ENCODE peak calls at places on chromosomes 16 and 17, in eight cellular contexts. R, E, Q, J, Z, I, S and B are unnamed samples.

GRCh38 chr17:17849863-17850373 is 13.1 kb upstream of the SREBF1 start:
- DNase-seq in R (no peak), E (peak), Q (no peak), J (no peak), Z (peak), I (peak), S (peak), B (no peak)

GRCh38 chr17:14950216-14950615 is 314.9 kb downstream of the PMP22 start:
- DNase-seq in R (no peak), E (no peak), Q (no peak), J (peak), Z (no peak), I (no peak), S (no peak), B (no peak)

GRCh38 chr16:16021646-16021987 is 72.2 kb downstream of the ABCC1 start:
- DNase-seq in R (no peak), E (no peak), Q (no peak), J (no peak), Z (no peak), I (no peak), S (no peak), B (no peak)

GRCh38 chr16:81711609-81712329 is 67.3 kb upstream of the PLCG2 start:
- DNase-seq in R (peak), E (peak), Q (no peak), J (peak), Z (no peak), I (peak), S (peak), B (peak)

GRCh38 chr17:2068589-2069051 is 13.7 kb downstream of the HIC1 start:
- DNase-seq in R (no peak), E (no peak), Q (no peak), J (no peak), Z (no peak), I (peak), S (peak), B (no peak)

GRCh38 chr16:50998411-50998810 is 152.7 kb downstream of the SALL1 start:
- DNase-seq in R (no peak), E (no peak), Q (no peak), J (no peak), Z (no peak), I (no peak), S (no peak), B (no peak)

GRCh38 chr17:18368948-18369347 is 5.6 kb upstream of the SHMT1 start:
- DNase-seq in R (no peak), E (no peak), Q (no peak), J (no peak), Z (no peak), I (no peak), S (peak), B (no peak)

GRCh38 chr17:50774225-50774803 is 7.0 kb upstream of the ANKRD40CL start:
- DNase-seq in R (no peak), E (no peak), Q (no peak), J (no peak), Z (no peak), I (no peak), S (no peak), B (no peak)

GRCh38 chr17:68182016-68182315 is 65.9 kb upstream of the AMZ2 start:
- DNase-seq in R (no peak), E (no peak), Q (no peak), J (no peak), Z (no peak), I (no peak), S (no peak), B (no peak)
- H3K4me3 ChIP-seq in R (no peak), E (no peak), Q (no peak), J (no peak), Z (no peak), I (no peak), S (no peak), B (no peak)

DNA sequence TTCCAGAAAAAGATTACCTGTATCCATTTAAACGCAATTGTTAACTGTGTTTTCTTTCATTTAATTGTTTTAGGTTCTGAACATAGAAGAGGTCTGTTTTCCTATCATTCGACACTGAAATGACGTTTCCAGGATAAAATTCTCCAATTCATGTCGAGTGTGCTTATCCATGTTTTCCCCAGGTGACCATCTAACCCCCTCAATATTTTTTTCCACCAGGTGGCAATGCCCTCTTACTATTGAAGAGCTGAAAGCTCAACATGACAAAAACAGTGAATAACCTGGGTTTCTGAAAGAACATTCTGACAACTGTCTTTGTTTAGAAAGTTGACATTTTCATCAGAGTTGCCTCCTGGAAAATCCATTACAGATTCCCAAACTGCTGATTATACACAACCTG is 948.7 kb downstream of the KCNJ2 start:
- DNase-seq in R (no peak), E (peak), Q (no peak), J (no peak), Z (no peak), I (no peak), S (peak), B (no peak)
- TF ChIP-seq CTCF in R (no peak), E (peak), Q (peak), J (peak), Z (peak), I (no peak), S (peak), B (peak)

DNA sequence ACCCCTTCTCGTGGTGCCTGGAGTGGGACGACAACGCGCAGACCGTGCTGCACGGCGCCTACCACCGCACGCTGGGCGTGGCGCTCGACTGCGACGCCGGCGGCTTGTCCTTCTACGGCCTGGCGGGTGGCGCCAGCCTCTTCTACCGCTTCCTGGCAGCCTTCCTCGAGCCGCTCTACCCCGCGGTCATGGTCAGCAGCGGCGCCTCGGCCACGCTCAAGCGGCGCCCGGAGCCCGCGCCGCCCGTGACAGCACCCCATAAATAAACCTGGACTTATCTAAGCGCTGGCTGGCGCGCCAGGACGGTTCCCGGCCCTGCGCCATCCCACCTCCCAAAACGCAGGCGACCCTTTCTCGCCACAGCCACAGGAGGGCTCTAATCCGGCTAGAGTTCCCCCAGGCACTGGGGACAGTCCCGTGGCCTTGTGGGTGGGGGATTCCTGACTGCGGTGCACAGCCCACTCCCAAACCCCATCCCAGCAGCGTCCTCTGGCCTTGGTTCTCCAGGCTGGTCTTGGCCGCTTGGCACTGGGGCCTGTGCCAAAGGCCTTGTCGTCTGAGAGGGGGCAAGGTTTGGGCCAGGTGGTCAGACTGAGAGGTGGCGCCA is 10.2 kb upstream of the SLC16A5 start:
- DNase-seq in R (no peak), E (no peak), Q (peak), J (no peak), Z (peak), I (peak), S (no peak), B (no peak)
- H3K4me3 ChIP-seq in R (no peak), E (no peak), Q (peak), J (no peak), Z (peak), I (peak), S (no peak), B (no peak)

GRCh38 chr17:79742589-79742918 is 11.8 kb downstream of the ENPP7 start:
- DNase-seq in R (no peak), E (no peak), Q (no peak), J (no peak), Z (no peak), I (no peak), S (no peak), B (no peak)

GRCh38 chr17:79742951-79743476 is 12.3 kb downstream of the ENPP7 start:
- DNase-seq in R (no peak), E (no peak), Q (peak), J (no peak), Z (no peak), I (no peak), S (no peak), B (no peak)

GRCh38 chr17:79741401-79741750 is 10.6 kb downstream of the ENPP7 start:
- DNase-seq in R (no peak), E (no peak), Q (no peak), J (no peak), Z (no peak), I (no peak), S (no peak), B (no peak)

GRCh38 chr17:79740413-79740812 is 9.7 kb downstream of the ENPP7 start:
- DNase-seq in R (no peak), E (peak), Q (no peak), J (no peak), Z (no peak), I (no peak), S (no peak), B (no peak)

GRCh38 chr17:79741751-79742588 is 11.2 kb downstream of the ENPP7 start:
- DNase-seq in R (no peak), E (peak), Q (peak), J (no peak), Z (peak), I (peak), S (peak), B (no peak)
- TF ChIP-seq CTCF in R (peak), E (peak), Q (peak), J (peak), Z (peak), I (peak), S (peak), B (peak)

GRCh38 chr17:43962479-43962878 is 8.7 kb upstream of the PYY start:
- DNase-seq in R (no peak), E (no peak), Q (no peak), J (no peak), Z (no peak), I (peak), S (no peak), B (no peak)
- H3K4me3 ChIP-seq in R (no peak), E (no peak), Q (no peak), J (no peak), Z (no peak), I (no peak), S (no peak), B (no peak)